ENCODE peak calls at places on chromosomes 5 and 9, in eight cellular contexts. F is A549, T is body of pancreas, P is heart left ventricle, V is upper lobe of left lung, K is prostate gland, N is transverse colon, M is stomach. D is an unnamed sample. For H3K4me1, the result is how much of the 10 kb centered on the place peaks cover.

GRCh38 chr5:130151239-130151638 is 247.0 kb downstream of the CHSY3 start:
- DNase-seq in F (no peak), T (peak), P (no peak), V (no peak), K (no peak), N (no peak), M (no peak), D (no peak)

GRCh38 chr5:151691706-151692105 is 5.0 kb upstream of the SPARC start:
- DNase-seq in F (no peak), T (no peak), P (no peak), V (no peak), K (no peak), N (no peak), M (no peak), D (no peak)

GRCh38 chr5:135225856-135226560 is 173.0 kb downstream of the MACROH2A1 start:
- DNase-seq in F (no peak), T (no peak), P (no peak), V (peak), K (no peak), N (no peak), M (no peak), D (no peak)

GRCh38 chr5:11234501-11234911 is 473.5 kb upstream of the DAP start:
- DNase-seq in F (no peak), T (no peak), P (peak), V (no peak), K (no peak), N (no peak), M (no peak), D (no peak)

GRCh38 chr9:115158666-115159481 is 40.9 kb upstream of the TNC start:
- DNase-seq in F (no peak), T (no peak), P (no peak), V (no peak), K (no peak), N (no peak), M (no peak), D (no peak)

GRCh38 chr5:98786178-98786853 is 12.9 kb downstream of the RGMB start:
- DNase-seq in F (no peak), T (no peak), P (no peak), V (no peak), K (peak), N (no peak), M (no peak), D (no peak)

GRCh38 chr5:12624776-12625560 is 720.7 kb upstream of the CTNND2 start:
- DNase-seq in F (no peak), T (no peak), P (no peak), V (no peak), K (no peak), N (no peak), M (no peak), D (no peak)

GRCh38 chr5:177470759-177471536 is 2.5 kb downstream of the DBN1 start:
- DNase-seq in F (no peak), T (no peak), P (no peak), V (no peak), K (no peak), N (no peak), M (no peak), D (no peak)

GRCh38 chr9:79395691-79396558 is 175.8 kb upstream of the TLE4 start:
- DNase-seq in F (no peak), T (no peak), P (no peak), V (no peak), K (no peak), N (no peak), M (no peak), D (no peak)

GRCh38 chr5:101976933-101977332 is 319.2 kb downstream of the SLCO4C1 start:
- DNase-seq in F (no peak), T (no peak), P (no peak), V (no peak), K (peak), N (no peak), M (no peak), D (no peak)

GRCh38 chr5:16922430-16922829 is 13.7 kb downstream of the MYO10 start:
- DNase-seq in F (no peak), T (no peak), P (no peak), V (no peak), K (no peak), N (no peak), M (no peak), D (no peak)

GRCh38 chr9:104304925-104305324 is 199.1 kb upstream of the OR13F1 start:
- DNase-seq in F (no peak), T (no peak), P (no peak), V (no peak), K (no peak), N (no peak), M (no peak), D (no peak)

GRCh38 chr9:18394847-18395355 is 79.1 kb upstream of the ADAMTSL1 start:
- DNase-seq in F (no peak), T (no peak), P (no peak), V (no peak), K (no peak), N (no peak), M (no peak), D (no peak)

GRCh38 chr9:81141952-81142351 is 547.4 kb downstream of the TLE1 start:
- DNase-seq in F (no peak), T (no peak), P (no peak), V (no peak), K (no peak), N (no peak), M (no peak), D (no peak)

GRCh38 chr9:15231788-15232635 is 75.0 kb downstream of the TTC39B start:
- DNase-seq in F (peak), T (peak), P (no peak), V (no peak), K (no peak), N (no peak), M (no peak), D (no peak)

GRCh38 chr5:62152394-62153123 is 153.4 kb upstream of the KIF2A start:
- DNase-seq in F (no peak), T (no peak), P (no peak), V (no peak), K (no peak), N (no peak), M (no peak), D (no peak)

GRCh38 chr9:120928720-120929389 is 2.3 kb upstream of the TRAF1 start:
- DNase-seq in F (peak), T (peak), P (peak), V (peak), K (peak), N (peak), M (peak), D (peak)
- TF ChIP-seq POLR2A in F (peak), T (peak), P (peak), V (no peak), K (peak), N (peak), M (no peak), D (peak)

GRCh38 chr5:78650562-78650930 is 2.0 kb upstream of the LHFPL2 start:
- DNase-seq in F (no peak), T (no peak), P (no peak), V (no peak), K (no peak), N (no peak), M (no peak), D (no peak)

GRCh38 chr5:78654386-78654785 is 5.8 kb upstream of the LHFPL2 start:
- DNase-seq in F (no peak), T (no peak), P (no peak), V (no peak), K (no peak), N (no peak), M (no peak), D (no peak)

GRCh38 chr5:78651468-78651867 is 2.9 kb upstream of the LHFPL2 start:
- DNase-seq in F (no peak), T (no peak), P (no peak), V (no peak), K (no peak), N (no peak), M (no peak), D (no peak)

GRCh38 chr5:78653969-78654368 is 5.4 kb upstream of the LHFPL2 start:
- DNase-seq in F (no peak), T (no peak), P (no peak), V (no peak), K (no peak), N (no peak), M (no peak), D (no peak)

DNA sequence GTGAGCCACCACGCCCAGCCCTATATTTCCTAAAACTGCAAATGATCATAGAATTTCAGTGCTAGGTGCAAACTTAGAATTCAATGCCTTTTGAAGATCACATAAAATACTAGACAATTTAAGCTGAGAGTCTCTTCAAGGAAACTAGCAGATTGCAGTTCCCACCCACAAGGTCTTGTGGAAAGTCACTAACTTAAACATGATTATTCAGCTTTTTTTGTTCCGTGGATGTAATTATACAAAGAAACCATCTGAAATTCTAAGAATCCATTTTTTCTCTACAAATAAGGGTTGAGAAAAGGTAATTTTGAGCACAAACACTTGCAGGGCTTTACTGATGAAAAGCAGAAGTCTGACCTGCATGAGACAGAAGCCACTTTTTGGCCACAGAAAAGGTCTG is 4.5 kb upstream of the LHFPL2 start:
- DNase-seq in F (no peak), T (no peak), P (no peak), V (no peak), K (no peak), N (no peak), M (no peak), D (no peak)
- H3K4me1 ChIP-seq in F (under half), T (under half), P (under half), V (under half), K (under half), N (under half), M (under half), D (under half)

DNA sequence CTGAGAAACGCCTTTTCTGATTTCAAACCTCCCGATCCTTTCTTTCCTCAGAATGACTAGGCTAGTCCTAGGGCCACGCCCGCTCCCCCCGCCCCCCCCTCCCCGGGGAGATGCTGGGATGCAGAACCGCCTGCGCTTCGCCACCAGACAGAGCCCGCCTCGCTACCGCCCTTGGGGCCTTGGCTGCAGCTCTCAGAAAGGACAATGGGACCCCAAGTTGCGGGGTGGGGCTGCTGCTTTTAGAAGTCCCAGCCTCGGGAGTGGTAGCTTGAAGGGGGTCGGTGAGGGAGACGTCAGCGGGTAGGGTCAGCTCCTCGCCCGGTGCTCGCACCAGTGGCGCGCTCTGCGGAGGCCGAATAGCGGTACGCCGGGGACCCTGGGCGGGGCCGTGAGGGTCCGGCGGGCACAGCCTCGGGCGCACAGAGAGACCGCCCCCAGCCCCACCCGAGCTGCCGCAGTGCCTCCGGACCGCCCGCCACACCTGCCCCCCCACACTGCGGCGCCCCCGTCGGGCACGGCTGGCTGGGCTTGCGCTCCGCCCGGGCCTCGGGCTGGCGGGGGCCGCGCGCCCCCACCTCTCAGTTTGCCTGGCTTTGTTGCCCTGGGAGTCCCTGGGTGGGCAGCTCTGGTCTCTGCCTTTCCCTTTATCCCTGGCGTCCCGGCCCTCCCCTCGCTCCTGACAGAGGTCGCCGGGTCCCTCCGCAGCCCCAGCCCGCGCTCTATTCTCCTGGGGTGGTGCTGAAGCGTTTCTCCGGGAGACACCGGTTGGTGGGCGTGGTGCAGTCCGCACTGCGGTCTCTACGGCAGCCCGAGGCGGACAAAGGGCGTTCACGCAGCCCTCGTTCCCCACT is 1.1 kb downstream of the MAP1B start:
- DNase-seq in F (peak), T (peak), P (peak), V (peak), K (peak), N (peak), M (no peak), D (peak)
- TF ChIP-seq POLR2A in F (peak), T (no peak), P (no peak), V (no peak), K (no peak), N (no peak), M (no peak), D (no peak)

DNA sequence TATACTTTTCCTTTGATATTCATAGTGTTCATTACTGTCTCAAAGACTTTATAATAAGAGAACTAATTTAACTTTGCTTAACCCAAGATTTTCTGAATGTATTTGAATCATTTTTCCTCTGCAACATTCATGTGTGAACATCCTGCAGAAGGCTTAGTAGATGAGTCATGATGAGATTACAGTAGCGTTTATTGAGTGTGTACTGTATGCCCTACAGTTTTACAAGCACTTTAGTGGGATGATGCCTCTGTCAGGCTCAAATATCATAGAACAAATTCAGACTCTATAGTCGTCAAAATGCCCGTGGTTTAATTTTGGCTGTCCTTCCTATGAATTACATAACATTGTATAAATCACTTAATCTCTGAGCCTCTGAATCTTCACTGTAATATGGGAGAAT is 41.2 kb downstream of the FYB1 start:
- DNase-seq in F (no peak), T (no peak), P (no peak), V (no peak), K (no peak), N (no peak), M (no peak), D (no peak)
- H3K4me1 ChIP-seq in F (under half), T (under half), P (under half), V (under half), K (under half), N (under half), M (under half), D (under half)

GRCh38 chr5:150409638-150410523 is 2.8 kb downstream of the CD74 start:
- DNase-seq in F (peak), T (peak), P (peak), V (no peak), K (peak), N (peak), M (peak), D (peak)

GRCh38 chr5:150407097-150407720 is 5.5 kb downstream of the CD74 start:
- DNase-seq in F (no peak), T (no peak), P (no peak), V (no peak), K (no peak), N (no peak), M (no peak), D (no peak)

GRCh38 chr5:150404121-150404990 is 8.4 kb downstream of the CD74 start:
- DNase-seq in F (no peak), T (no peak), P (no peak), V (no peak), K (no peak), N (no peak), M (no peak), D (no peak)

GRCh38 chr5:150404991-150405816 is 7.5 kb downstream of the CD74 start:
- DNase-seq in F (no peak), T (no peak), P (no peak), V (no peak), K (no peak), N (no peak), M (no peak), D (no peak)

GRCh38 chr5:150406120-150407096 is 6.3 kb downstream of the CD74 start:
- DNase-seq in F (no peak), T (no peak), P (no peak), V (peak), K (no peak), N (no peak), M (no peak), D (no peak)
- TF ChIP-seq POLR2A in F (no peak), T (no peak), P (no peak), V (no peak), K (no peak), N (no peak), M (no peak), D (no peak)

GRCh38 chr9:94945191-94946144 is 219.0 kb downstream of the AOPEP start:
- DNase-seq in F (peak), T (peak), P (peak), V (peak), K (no peak), N (peak), M (no peak), D (peak)
- H3K4me1 ChIP-seq in F (half or more), T (under half), P (under half), V (under half), K (under half), N (under half), M (under half), D (half or more)